ENCODE peak calls at places on chromosomes 3 and 15, in eight cellular contexts. One of them, this sample, is unnamed.

GRCh38 chr3:104437131-104437750 is 929.5 kb upstream of the ALCAM start:
- DNase-seq in uterus: no peak
- DNase-seq in Peyer's patch: no peak
- DNase-seq in NB4: no peak
- DNase-seq in adrenal gland: no peak
- DNase-seq in tibial nerve: no peak
- DNase-seq in upper lobe of left lung: no peak
- DNase-seq in breast epithelium: no peak
- DNase-seq in this sample: no peak

GRCh38 chr15:63079938-63080626 is 37.5 kb downstream of the TPM1 start:
- DNase-seq in upper lobe of left lung: no peak
- DNase-seq in breast epithelium: no peak
- DNase-seq in tibial nerve: no peak
- DNase-seq in adrenal gland: peak
- DNase-seq in uterus: no peak
- DNase-seq in Peyer's patch: peak
- DNase-seq in NB4: no peak
- DNase-seq in this sample: no peak

GRCh38 chr3:148379763-148380162 is 317.9 kb upstream of the AGTR1 start:
- DNase-seq in NB4: peak
- DNase-seq in tibial nerve: no peak
- DNase-seq in adrenal gland: no peak
- DNase-seq in Peyer's patch: no peak
- DNase-seq in upper lobe of left lung: no peak
- DNase-seq in uterus: no peak
- DNase-seq in breast epithelium: no peak
- DNase-seq in this sample: no peak

GRCh38 chr3:124492824-124493223 is 237.4 kb upstream of the UMPS start:
- DNase-seq in Peyer's patch: peak
- DNase-seq in adrenal gland: peak
- DNase-seq in upper lobe of left lung: no peak
- DNase-seq in uterus: peak
- DNase-seq in tibial nerve: no peak
- DNase-seq in NB4: peak
- DNase-seq in breast epithelium: peak
- DNase-seq in this sample: no peak

GRCh38 chr3:71753716-71754609 is at the start of gene GPR27:
- DNase-seq in Peyer's patch: no peak
- DNase-seq in breast epithelium: no peak
- DNase-seq in tibial nerve: no peak
- DNase-seq in upper lobe of left lung: peak
- DNase-seq in uterus: peak
- DNase-seq in NB4: peak
- DNase-seq in adrenal gland: no peak
- DNase-seq in this sample: no peak

GRCh38 chr3:120039642-120040610 is 54.3 kb downstream of the GSK3B start:
- DNase-seq in tibial nerve: no peak
- DNase-seq in breast epithelium: no peak
- DNase-seq in adrenal gland: no peak
- DNase-seq in upper lobe of left lung: no peak
- DNase-seq in Peyer's patch: no peak
- DNase-seq in NB4: peak
- DNase-seq in uterus: no peak
- DNase-seq in this sample: no peak

GRCh38 chr15:84113919-84114318 is 121.7 kb upstream of the GOLGA6L4 start:
- DNase-seq in adrenal gland: no peak
- DNase-seq in NB4: no peak
- DNase-seq in uterus: no peak
- DNase-seq in breast epithelium: no peak
- DNase-seq in tibial nerve: no peak
- DNase-seq in Peyer's patch: no peak
- DNase-seq in upper lobe of left lung: no peak
- DNase-seq in this sample: no peak

GRCh38 chr15:43067717-43068461 is 37.9 kb downstream of the UBR1 start:
- DNase-seq in NB4: peak
- DNase-seq in upper lobe of left lung: no peak
- DNase-seq in Peyer's patch: no peak
- DNase-seq in breast epithelium: no peak
- DNase-seq in adrenal gland: no peak
- DNase-seq in uterus: no peak
- DNase-seq in tibial nerve: no peak
- DNase-seq in this sample: no peak

GRCh38 chr3:55752911-55753310 is 265.8 kb upstream of the WNT5A start:
- DNase-seq in uterus: no peak
- DNase-seq in tibial nerve: no peak
- DNase-seq in upper lobe of left lung: no peak
- DNase-seq in NB4: no peak
- DNase-seq in breast epithelium: no peak
- DNase-seq in adrenal gland: no peak
- DNase-seq in Peyer's patch: no peak
- DNase-seq in this sample: no peak

GRCh38 chr15:98604983-98605382 is 43.4 kb upstream of the IGF1R start:
- DNase-seq in adrenal gland: no peak
- DNase-seq in NB4: no peak
- DNase-seq in breast epithelium: no peak
- DNase-seq in tibial nerve: no peak
- DNase-seq in upper lobe of left lung: no peak
- DNase-seq in Peyer's patch: peak
- DNase-seq in uterus: no peak
- DNase-seq in this sample: no peak

GRCh38 chr15:43985976-43986375 is 159.2 kb downstream of the WDR76 start:
- DNase-seq in tibial nerve: no peak
- DNase-seq in NB4: no peak
- DNase-seq in adrenal gland: no peak
- DNase-seq in breast epithelium: no peak
- DNase-seq in Peyer's patch: no peak
- DNase-seq in upper lobe of left lung: no peak
- DNase-seq in uterus: no peak
- DNase-seq in this sample: no peak

GRCh38 chr3:194244167-194244566 is 107.0 kb downstream of the CPN2 start:
- DNase-seq in Peyer's patch: no peak
- DNase-seq in NB4: no peak
- DNase-seq in breast epithelium: no peak
- DNase-seq in upper lobe of left lung: no peak
- DNase-seq in tibial nerve: no peak
- DNase-seq in uterus: no peak
- DNase-seq in adrenal gland: peak
- DNase-seq in this sample: no peak

GRCh38 chr3:16715281-16715680 is 110.1 kb upstream of the DAZL start:
- DNase-seq in breast epithelium: no peak
- DNase-seq in NB4: no peak
- DNase-seq in uterus: no peak
- DNase-seq in upper lobe of left lung: no peak
- DNase-seq in adrenal gland: no peak
- DNase-seq in tibial nerve: no peak
- DNase-seq in Peyer's patch: no peak
- DNase-seq in this sample: no peak

GRCh38 chr3:196189608-196190347 is 21.4 kb downstream of the ZDHHC19 start:
- DNase-seq in NB4: no peak
- DNase-seq in upper lobe of left lung: no peak
- DNase-seq in Peyer's patch: no peak
- DNase-seq in adrenal gland: no peak
- DNase-seq in tibial nerve: no peak
- DNase-seq in uterus: no peak
- DNase-seq in breast epithelium: no peak
- DNase-seq in this sample: no peak

GRCh38 chr15:77144492-77145070 is 73.7 kb upstream of the TSPAN3 start:
- DNase-seq in adrenal gland: no peak
- DNase-seq in uterus: no peak
- DNase-seq in Peyer's patch: no peak
- DNase-seq in breast epithelium: no peak
- DNase-seq in tibial nerve: no peak
- DNase-seq in upper lobe of left lung: no peak
- DNase-seq in NB4: no peak
- DNase-seq in this sample: no peak

GRCh38 chr15:40702077-40702476 is 7.1 kb downstream of the RAD51 start:
- DNase-seq in NB4: peak
- DNase-seq in tibial nerve: no peak
- DNase-seq in breast epithelium: no peak
- DNase-seq in upper lobe of left lung: no peak
- DNase-seq in Peyer's patch: no peak
- DNase-seq in uterus: no peak
- DNase-seq in adrenal gland: no peak
- DNase-seq in this sample: no peak

GRCh38 chr3:146912233-146913015 is 307.3 kb upstream of the PLSCR5 start:
- DNase-seq in upper lobe of left lung: no peak
- DNase-seq in uterus: no peak
- DNase-seq in tibial nerve: no peak
- DNase-seq in Peyer's patch: no peak
- DNase-seq in adrenal gland: no peak
- DNase-seq in breast epithelium: no peak
- DNase-seq in NB4: no peak
- DNase-seq in this sample: no peak

GRCh38 chr15:50114381-50114780 is 4.7 kb downstream of the ATP8B4 start:
- DNase-seq in adrenal gland: peak
- DNase-seq in uterus: no peak
- DNase-seq in upper lobe of left lung: no peak
- DNase-seq in Peyer's patch: peak
- DNase-seq in NB4: peak
- DNase-seq in tibial nerve: no peak
- DNase-seq in breast epithelium: no peak
- DNase-seq in this sample: peak

GRCh38 chr15:50113187-50113505 is 5.9 kb downstream of the ATP8B4 start:
- DNase-seq in Peyer's patch: no peak
- DNase-seq in adrenal gland: no peak
- DNase-seq in uterus: no peak
- DNase-seq in tibial nerve: no peak
- DNase-seq in upper lobe of left lung: no peak
- DNase-seq in NB4: peak
- DNase-seq in breast epithelium: no peak
- DNase-seq in this sample: no peak

GRCh38 chr15:50116477-50116876 is 2.6 kb downstream of the ATP8B4 start:
- DNase-seq in uterus: no peak
- DNase-seq in Peyer's patch: peak
- DNase-seq in breast epithelium: no peak
- DNase-seq in upper lobe of left lung: no peak
- DNase-seq in tibial nerve: no peak
- DNase-seq in adrenal gland: peak
- DNase-seq in NB4: peak
- DNase-seq in this sample: no peak

GRCh38 chr15:50109086-50109987 is 9.7 kb downstream of the ATP8B4 start:
- DNase-seq in adrenal gland: no peak
- DNase-seq in NB4: peak
- DNase-seq in upper lobe of left lung: no peak
- DNase-seq in Peyer's patch: no peak
- DNase-seq in breast epithelium: no peak
- DNase-seq in uterus: no peak
- DNase-seq in tibial nerve: no peak
- DNase-seq in this sample: no peak

GRCh38 chr15:50112488-50113186 is 6.4 kb downstream of the ATP8B4 start:
- DNase-seq in Peyer's patch: no peak
- DNase-seq in NB4: peak
- DNase-seq in uterus: no peak
- DNase-seq in breast epithelium: no peak
- DNase-seq in adrenal gland: no peak
- DNase-seq in upper lobe of left lung: no peak
- DNase-seq in tibial nerve: no peak
- DNase-seq in this sample: no peak
- H3K4me3 ChIP-seq in Peyer's patch: no peak
- H3K4me3 ChIP-seq in NB4: peak
- H3K4me3 ChIP-seq in uterus: no peak
- H3K4me3 ChIP-seq in breast epithelium: peak
- H3K4me3 ChIP-seq in adrenal gland: no peak
- H3K4me3 ChIP-seq in upper lobe of left lung: no peak
- H3K4me3 ChIP-seq in tibial nerve: no peak
- H3K4me3 ChIP-seq in this sample: no peak

GRCh38 chr15:70518201-70519003 is 245.0 kb downstream of the UACA start:
- DNase-seq in breast epithelium: no peak
- DNase-seq in upper lobe of left lung: no peak
- DNase-seq in uterus: no peak
- DNase-seq in adrenal gland: no peak
- DNase-seq in NB4: no peak
- DNase-seq in tibial nerve: no peak
- DNase-seq in Peyer's patch: no peak
- DNase-seq in this sample: no peak

GRCh38 chr15:70519004-70519365 is 244.4 kb downstream of the UACA start:
- DNase-seq in upper lobe of left lung: no peak
- DNase-seq in uterus: no peak
- DNase-seq in NB4: no peak
- DNase-seq in breast epithelium: no peak
- DNase-seq in tibial nerve: no peak
- DNase-seq in Peyer's patch: peak
- DNase-seq in adrenal gland: no peak
- DNase-seq in this sample: no peak

GRCh38 chr15:70514236-70514635 is 249.1 kb downstream of the UACA start:
- DNase-seq in NB4: no peak
- DNase-seq in Peyer's patch: no peak
- DNase-seq in upper lobe of left lung: no peak
- DNase-seq in tibial nerve: no peak
- DNase-seq in adrenal gland: no peak
- DNase-seq in uterus: no peak
- DNase-seq in breast epithelium: no peak
- DNase-seq in this sample: no peak

GRCh38 chr15:70517194-70517590 is 246.2 kb downstream of the UACA start:
- DNase-seq in breast epithelium: peak
- DNase-seq in uterus: no peak
- DNase-seq in upper lobe of left lung: no peak
- DNase-seq in NB4: no peak
- DNase-seq in adrenal gland: no peak
- DNase-seq in tibial nerve: no peak
- DNase-seq in Peyer's patch: no peak
- DNase-seq in this sample: no peak

GRCh38 chr15:70516408-70517193 is 246.8 kb downstream of the UACA start:
- DNase-seq in tibial nerve: no peak
- DNase-seq in breast epithelium: no peak
- DNase-seq in uterus: no peak
- DNase-seq in upper lobe of left lung: no peak
- DNase-seq in NB4: no peak
- DNase-seq in Peyer's patch: no peak
- DNase-seq in adrenal gland: no peak
- DNase-seq in this sample: no peak
- TF ChIP-seq CTCF in tibial nerve: no peak
- TF ChIP-seq CTCF in breast epithelium: no peak
- TF ChIP-seq CTCF in uterus: no peak
- TF ChIP-seq CTCF in upper lobe of left lung: no peak
- TF ChIP-seq CTCF in NB4: no peak
- TF ChIP-seq CTCF in Peyer's patch: no peak
- TF ChIP-seq CTCF in adrenal gland: no peak
- TF ChIP-seq CTCF in this sample: no peak

GRCh38 chr3:112963683-112964082 is 11.2 kb downstream of the CD200R1 start:
- DNase-seq in breast epithelium: no peak
- DNase-seq in adrenal gland: no peak
- DNase-seq in upper lobe of left lung: no peak
- DNase-seq in NB4: no peak
- DNase-seq in uterus: no peak
- DNase-seq in Peyer's patch: no peak
- DNase-seq in tibial nerve: no peak
- DNase-seq in this sample: no peak
- TF ChIP-seq POLR2A in breast epithelium: no peak
- TF ChIP-seq POLR2A in adrenal gland: no peak
- TF ChIP-seq POLR2A in upper lobe of left lung: no peak
- TF ChIP-seq POLR2A in NB4: no peak
- TF ChIP-seq POLR2A in uterus: no peak
- TF ChIP-seq POLR2A in Peyer's patch: no peak
- TF ChIP-seq POLR2A in tibial nerve: no peak
- TF ChIP-seq POLR2A in this sample: no peak

DNA sequence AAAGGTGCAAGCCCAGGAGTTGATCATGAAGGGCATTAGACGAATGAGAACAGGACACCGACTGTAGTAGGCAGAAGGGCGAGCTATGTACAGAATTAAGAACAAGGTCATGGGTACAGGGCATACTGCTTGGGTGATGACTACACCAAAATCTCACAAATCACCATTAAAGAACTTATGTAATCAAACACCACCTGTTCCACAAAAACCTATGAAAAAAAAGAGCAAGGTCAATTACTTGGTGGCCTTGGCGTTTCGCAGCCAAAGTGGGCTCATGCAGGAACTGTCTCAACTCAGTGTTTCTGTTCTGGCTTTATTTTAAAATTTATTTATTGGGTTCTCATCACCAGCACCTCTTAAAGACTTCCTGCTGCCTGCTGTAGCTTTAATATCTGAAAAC is 2.1 kb downstream of the KAT2B start:
- DNase-seq in breast epithelium: no peak
- DNase-seq in Peyer's patch: no peak
- DNase-seq in adrenal gland: no peak
- DNase-seq in NB4: no peak
- DNase-seq in uterus: no peak
- DNase-seq in upper lobe of left lung: no peak
- DNase-seq in tibial nerve: no peak
- DNase-seq in this sample: no peak
- H3K4me3 ChIP-seq in breast epithelium: no peak
- H3K4me3 ChIP-seq in Peyer's patch: no peak
- H3K4me3 ChIP-seq in adrenal gland: no peak
- H3K4me3 ChIP-seq in NB4: no peak
- H3K4me3 ChIP-seq in uterus: no peak
- H3K4me3 ChIP-seq in upper lobe of left lung: no peak
- H3K4me3 ChIP-seq in tibial nerve: no peak
- H3K4me3 ChIP-seq in this sample: no peak